ENCODE peak calls at places on chromosomes 6 and 20, in ten cellular contexts. One of them, this sample, is unnamed.

GRCh38 chr6:26122402-26122792 is 35.2 kb downstream of the HFE start:
- DNase-seq in CD8-positive, alpha-beta T cell: no peak
- DNase-seq in gastrocnemius medialis: no peak
- DNase-seq in choroid plexus epithelial cell: no peak
- DNase-seq in mesothelial cell of epicardium: no peak
- DNase-seq in fibroblast of pulmonary artery: no peak
- DNase-seq in glutamatergic neuron: no peak
- DNase-seq in brain microvascular endothelial cell: peak
- DNase-seq in heart right ventricle: no peak
- DNase-seq in mucosa of descending colon: no peak
- DNase-seq in this sample: no peak

GRCh38 chr6:112800439-112800838 is 453.3 kb downstream of the RFPL4B start:
- DNase-seq in mesothelial cell of epicardium: no peak
- DNase-seq in brain microvascular endothelial cell: no peak
- DNase-seq in CD8-positive, alpha-beta T cell: no peak
- DNase-seq in heart right ventricle: no peak
- DNase-seq in glutamatergic neuron: no peak
- DNase-seq in choroid plexus epithelial cell: no peak
- DNase-seq in fibroblast of pulmonary artery: no peak
- DNase-seq in gastrocnemius medialis: no peak
- DNase-seq in mucosa of descending colon: no peak
- DNase-seq in this sample: no peak

GRCh38 chr20:34644951-34645350 is 31.9 kb downstream of the PIGU start:
- DNase-seq in fibroblast of pulmonary artery: no peak
- DNase-seq in glutamatergic neuron: no peak
- DNase-seq in brain microvascular endothelial cell: no peak
- DNase-seq in choroid plexus epithelial cell: no peak
- DNase-seq in heart right ventricle: no peak
- DNase-seq in gastrocnemius medialis: no peak
- DNase-seq in CD8-positive, alpha-beta T cell: no peak
- DNase-seq in mucosa of descending colon: no peak
- DNase-seq in mesothelial cell of epicardium: no peak
- DNase-seq in this sample: no peak

GRCh38 chr20:19181552-19181951 is 30.9 kb upstream of the SLC24A3 start:
- DNase-seq in gastrocnemius medialis: no peak
- DNase-seq in heart right ventricle: no peak
- DNase-seq in choroid plexus epithelial cell: no peak
- DNase-seq in fibroblast of pulmonary artery: no peak
- DNase-seq in CD8-positive, alpha-beta T cell: no peak
- DNase-seq in mesothelial cell of epicardium: no peak
- DNase-seq in glutamatergic neuron: no peak
- DNase-seq in brain microvascular endothelial cell: no peak
- DNase-seq in mucosa of descending colon: no peak
- DNase-seq in this sample: no peak

GRCh38 chr6:53280207-53280606 is 68.5 kb downstream of the ELOVL5 start:
- DNase-seq in heart right ventricle: no peak
- DNase-seq in glutamatergic neuron: no peak
- DNase-seq in fibroblast of pulmonary artery: no peak
- DNase-seq in choroid plexus epithelial cell: no peak
- DNase-seq in mesothelial cell of epicardium: no peak
- DNase-seq in CD8-positive, alpha-beta T cell: no peak
- DNase-seq in mucosa of descending colon: no peak
- DNase-seq in gastrocnemius medialis: no peak
- DNase-seq in brain microvascular endothelial cell: no peak
- DNase-seq in this sample: no peak

GRCh38 chr20:47647994-47648393 is 137.3 kb downstream of the SULF2 start:
- DNase-seq in CD8-positive, alpha-beta T cell: no peak
- DNase-seq in mesothelial cell of epicardium: no peak
- DNase-seq in glutamatergic neuron: no peak
- DNase-seq in brain microvascular endothelial cell: no peak
- DNase-seq in fibroblast of pulmonary artery: no peak
- DNase-seq in gastrocnemius medialis: no peak
- DNase-seq in heart right ventricle: no peak
- DNase-seq in choroid plexus epithelial cell: no peak
- DNase-seq in mucosa of descending colon: no peak
- DNase-seq in this sample: no peak

GRCh38 chr20:57727863-57728262 is 18.0 kb upstream of the PMEPA1 start:
- DNase-seq in mucosa of descending colon: no peak
- DNase-seq in mesothelial cell of epicardium: no peak
- DNase-seq in choroid plexus epithelial cell: no peak
- DNase-seq in fibroblast of pulmonary artery: no peak
- DNase-seq in CD8-positive, alpha-beta T cell: no peak
- DNase-seq in glutamatergic neuron: no peak
- DNase-seq in heart right ventricle: no peak
- DNase-seq in gastrocnemius medialis: no peak
- DNase-seq in brain microvascular endothelial cell: no peak
- DNase-seq in this sample: no peak

GRCh38 chr6:162532283-162533008 is 195.1 kb downstream of the PRKN start:
- DNase-seq in brain microvascular endothelial cell: no peak
- DNase-seq in fibroblast of pulmonary artery: no peak
- DNase-seq in glutamatergic neuron: peak
- DNase-seq in gastrocnemius medialis: no peak
- DNase-seq in CD8-positive, alpha-beta T cell: no peak
- DNase-seq in mucosa of descending colon: no peak
- DNase-seq in choroid plexus epithelial cell: no peak
- DNase-seq in mesothelial cell of epicardium: no peak
- DNase-seq in heart right ventricle: no peak
- DNase-seq in this sample: no peak

GRCh38 chr20:24149881-24150307 is 161.3 kb upstream of the GGTLC1 start:
- DNase-seq in glutamatergic neuron: peak
- DNase-seq in gastrocnemius medialis: no peak
- DNase-seq in choroid plexus epithelial cell: no peak
- DNase-seq in heart right ventricle: peak
- DNase-seq in brain microvascular endothelial cell: no peak
- DNase-seq in mesothelial cell of epicardium: no peak
- DNase-seq in fibroblast of pulmonary artery: no peak
- DNase-seq in mucosa of descending colon: peak
- DNase-seq in CD8-positive, alpha-beta T cell: no peak
- DNase-seq in this sample: no peak

GRCh38 chr20:63166423-63167020 is 49.4 kb downstream of the YTHDF1 start:
- DNase-seq in gastrocnemius medialis: no peak
- DNase-seq in mucosa of descending colon: no peak
- DNase-seq in glutamatergic neuron: no peak
- DNase-seq in mesothelial cell of epicardium: no peak
- DNase-seq in fibroblast of pulmonary artery: no peak
- DNase-seq in heart right ventricle: no peak
- DNase-seq in choroid plexus epithelial cell: no peak
- DNase-seq in brain microvascular endothelial cell: no peak
- DNase-seq in CD8-positive, alpha-beta T cell: no peak
- DNase-seq in this sample: no peak

GRCh38 chr20:12902992-12903391 is 105.8 kb upstream of the SPTLC3 start:
- DNase-seq in gastrocnemius medialis: no peak
- DNase-seq in choroid plexus epithelial cell: no peak
- DNase-seq in glutamatergic neuron: no peak
- DNase-seq in mucosa of descending colon: no peak
- DNase-seq in mesothelial cell of epicardium: no peak
- DNase-seq in CD8-positive, alpha-beta T cell: no peak
- DNase-seq in heart right ventricle: no peak
- DNase-seq in brain microvascular endothelial cell: no peak
- DNase-seq in fibroblast of pulmonary artery: no peak
- DNase-seq in this sample: no peak

GRCh38 chr6:94862116-94862515 is 715.2 kb upstream of the MANEA start:
- DNase-seq in fibroblast of pulmonary artery: no peak
- DNase-seq in CD8-positive, alpha-beta T cell: no peak
- DNase-seq in choroid plexus epithelial cell: peak
- DNase-seq in mesothelial cell of epicardium: no peak
- DNase-seq in gastrocnemius medialis: no peak
- DNase-seq in heart right ventricle: no peak
- DNase-seq in mucosa of descending colon: no peak
- DNase-seq in brain microvascular endothelial cell: no peak
- DNase-seq in glutamatergic neuron: no peak
- DNase-seq in this sample: no peak

GRCh38 chr6:4567141-4567540 is 209.1 kb upstream of the CDYL start:
- DNase-seq in glutamatergic neuron: no peak
- DNase-seq in gastrocnemius medialis: no peak
- DNase-seq in choroid plexus epithelial cell: peak
- DNase-seq in fibroblast of pulmonary artery: peak
- DNase-seq in heart right ventricle: no peak
- DNase-seq in mucosa of descending colon: no peak
- DNase-seq in brain microvascular endothelial cell: peak
- DNase-seq in mesothelial cell of epicardium: no peak
- DNase-seq in CD8-positive, alpha-beta T cell: no peak
- DNase-seq in this sample: peak

GRCh38 chr20:58700823-58701222 is 8.2 kb downstream of the NPEPL1 start:
- DNase-seq in mucosa of descending colon: no peak
- DNase-seq in gastrocnemius medialis: no peak
- DNase-seq in glutamatergic neuron: no peak
- DNase-seq in brain microvascular endothelial cell: no peak
- DNase-seq in heart right ventricle: no peak
- DNase-seq in mesothelial cell of epicardium: no peak
- DNase-seq in choroid plexus epithelial cell: no peak
- DNase-seq in CD8-positive, alpha-beta T cell: no peak
- DNase-seq in fibroblast of pulmonary artery: no peak
- DNase-seq in this sample: no peak

GRCh38 chr6:48774276-48774675 is 663.3 kb upstream of the PTCHD4 start:
- DNase-seq in glutamatergic neuron: no peak
- DNase-seq in gastrocnemius medialis: no peak
- DNase-seq in heart right ventricle: no peak
- DNase-seq in fibroblast of pulmonary artery: no peak
- DNase-seq in choroid plexus epithelial cell: no peak
- DNase-seq in mucosa of descending colon: no peak
- DNase-seq in CD8-positive, alpha-beta T cell: no peak
- DNase-seq in mesothelial cell of epicardium: no peak
- DNase-seq in brain microvascular endothelial cell: no peak
- DNase-seq in this sample: no peak

GRCh38 chr20:61414455-61414991 is 162.5 kb downstream of the CDH4 start:
- DNase-seq in choroid plexus epithelial cell: no peak
- DNase-seq in CD8-positive, alpha-beta T cell: no peak
- DNase-seq in brain microvascular endothelial cell: no peak
- DNase-seq in glutamatergic neuron: no peak
- DNase-seq in gastrocnemius medialis: no peak
- DNase-seq in fibroblast of pulmonary artery: no peak
- DNase-seq in mesothelial cell of epicardium: no peak
- DNase-seq in mucosa of descending colon: no peak
- DNase-seq in heart right ventricle: no peak
- DNase-seq in this sample: no peak

GRCh38 chr6:75943381-75943780 is 129.1 kb downstream of the IMPG1 start:
- DNase-seq in mucosa of descending colon: no peak
- DNase-seq in brain microvascular endothelial cell: no peak
- DNase-seq in mesothelial cell of epicardium: no peak
- DNase-seq in fibroblast of pulmonary artery: no peak
- DNase-seq in glutamatergic neuron: no peak
- DNase-seq in heart right ventricle: no peak
- DNase-seq in CD8-positive, alpha-beta T cell: no peak
- DNase-seq in choroid plexus epithelial cell: no peak
- DNase-seq in gastrocnemius medialis: no peak
- DNase-seq in this sample: no peak

GRCh38 chr20:11451793-11452291 is 465.9 kb upstream of the BTBD3 start:
- DNase-seq in choroid plexus epithelial cell: peak
- DNase-seq in CD8-positive, alpha-beta T cell: no peak
- DNase-seq in heart right ventricle: no peak
- DNase-seq in fibroblast of pulmonary artery: peak
- DNase-seq in mesothelial cell of epicardium: no peak
- DNase-seq in brain microvascular endothelial cell: peak
- DNase-seq in mucosa of descending colon: no peak
- DNase-seq in gastrocnemius medialis: peak
- DNase-seq in glutamatergic neuron: no peak
- DNase-seq in this sample: no peak

GRCh38 chr6:111706841-111707391 is 101.2 kb upstream of the TRAF3IP2 start:
- DNase-seq in glutamatergic neuron: no peak
- DNase-seq in brain microvascular endothelial cell: no peak
- DNase-seq in gastrocnemius medialis: no peak
- DNase-seq in CD8-positive, alpha-beta T cell: no peak
- DNase-seq in mesothelial cell of epicardium: no peak
- DNase-seq in choroid plexus epithelial cell: no peak
- DNase-seq in fibroblast of pulmonary artery: peak
- DNase-seq in mucosa of descending colon: no peak
- DNase-seq in heart right ventricle: no peak
- DNase-seq in this sample: no peak

GRCh38 chr20:39717976-39718375 is 755.8 kb downstream of the DHX35 start:
- DNase-seq in mesothelial cell of epicardium: no peak
- DNase-seq in heart right ventricle: no peak
- DNase-seq in gastrocnemius medialis: no peak
- DNase-seq in fibroblast of pulmonary artery: no peak
- DNase-seq in choroid plexus epithelial cell: no peak
- DNase-seq in CD8-positive, alpha-beta T cell: no peak
- DNase-seq in mucosa of descending colon: no peak
- DNase-seq in brain microvascular endothelial cell: no peak
- DNase-seq in glutamatergic neuron: no peak
- DNase-seq in this sample: no peak

GRCh38 chr6:170522565-170523183 is 30.4 kb downstream of the PSMB1 start:
- DNase-seq in gastrocnemius medialis: peak
- DNase-seq in choroid plexus epithelial cell: peak
- DNase-seq in glutamatergic neuron: peak
- DNase-seq in mesothelial cell of epicardium: no peak
- DNase-seq in CD8-positive, alpha-beta T cell: no peak
- DNase-seq in brain microvascular endothelial cell: no peak
- DNase-seq in fibroblast of pulmonary artery: peak
- DNase-seq in heart right ventricle: no peak
- DNase-seq in mucosa of descending colon: no peak
- DNase-seq in this sample: no peak

GRCh38 chr6:42996513-42996912 is 12.1 kb downstream of the PPP2R5D start:
- DNase-seq in CD8-positive, alpha-beta T cell: no peak
- DNase-seq in mucosa of descending colon: no peak
- DNase-seq in gastrocnemius medialis: no peak
- DNase-seq in fibroblast of pulmonary artery: no peak
- DNase-seq in heart right ventricle: no peak
- DNase-seq in brain microvascular endothelial cell: no peak
- DNase-seq in glutamatergic neuron: no peak
- DNase-seq in mesothelial cell of epicardium: no peak
- DNase-seq in choroid plexus epithelial cell: no peak
- DNase-seq in this sample: no peak
- TF ChIP-seq CTCF in CD8-positive, alpha-beta T cell: no peak
- TF ChIP-seq CTCF in mucosa of descending colon: no peak
- TF ChIP-seq CTCF in gastrocnemius medialis: no peak
- TF ChIP-seq CTCF in fibroblast of pulmonary artery: peak
- TF ChIP-seq CTCF in heart right ventricle: no peak
- TF ChIP-seq CTCF in brain microvascular endothelial cell: no peak
- TF ChIP-seq CTCF in glutamatergic neuron: no peak
- TF ChIP-seq CTCF in mesothelial cell of epicardium: no peak
- TF ChIP-seq CTCF in choroid plexus epithelial cell: no peak
- TF ChIP-seq CTCF in this sample: no peak

GRCh38 chr20:16475225-16475624 is 98.0 kb downstream of the KIF16B start:
- DNase-seq in CD8-positive, alpha-beta T cell: no peak
- DNase-seq in gastrocnemius medialis: peak
- DNase-seq in choroid plexus epithelial cell: peak
- DNase-seq in mesothelial cell of epicardium: no peak
- DNase-seq in fibroblast of pulmonary artery: peak
- DNase-seq in heart right ventricle: no peak
- DNase-seq in glutamatergic neuron: no peak
- DNase-seq in mucosa of descending colon: no peak
- DNase-seq in brain microvascular endothelial cell: peak
- DNase-seq in this sample: no peak
- TF ChIP-seq CTCF in CD8-positive, alpha-beta T cell: no peak
- TF ChIP-seq CTCF in gastrocnemius medialis: no peak
- TF ChIP-seq CTCF in choroid plexus epithelial cell: no peak
- TF ChIP-seq CTCF in mesothelial cell of epicardium: no peak
- TF ChIP-seq CTCF in fibroblast of pulmonary artery: no peak
- TF ChIP-seq CTCF in heart right ventricle: no peak
- TF ChIP-seq CTCF in glutamatergic neuron: no peak
- TF ChIP-seq CTCF in mucosa of descending colon: no peak
- TF ChIP-seq CTCF in brain microvascular endothelial cell: no peak
- TF ChIP-seq CTCF in this sample: no peak

GRCh38 chr6:31585531-31585930 is 546 bp upstream of the LST1 start:
- DNase-seq in gastrocnemius medialis: no peak
- DNase-seq in choroid plexus epithelial cell: no peak
- DNase-seq in glutamatergic neuron: no peak
- DNase-seq in fibroblast of pulmonary artery: no peak
- DNase-seq in heart right ventricle: no peak
- DNase-seq in mesothelial cell of epicardium: no peak
- DNase-seq in brain microvascular endothelial cell: no peak
- DNase-seq in CD8-positive, alpha-beta T cell: no peak
- DNase-seq in mucosa of descending colon: no peak
- DNase-seq in this sample: peak
- TF ChIP-seq CTCF in gastrocnemius medialis: no peak
- TF ChIP-seq CTCF in choroid plexus epithelial cell: peak
- TF ChIP-seq CTCF in glutamatergic neuron: peak
- TF ChIP-seq CTCF in fibroblast of pulmonary artery: peak
- TF ChIP-seq CTCF in heart right ventricle: no peak
- TF ChIP-seq CTCF in mesothelial cell of epicardium: peak
- TF ChIP-seq CTCF in brain microvascular endothelial cell: peak
- TF ChIP-seq CTCF in CD8-positive, alpha-beta T cell: peak
- TF ChIP-seq CTCF in mucosa of descending colon: no peak
- TF ChIP-seq CTCF in this sample: peak

GRCh38 chr6:97289332-97289731 is 6.3 kb upstream of the MMS22L start:
- DNase-seq in gastrocnemius medialis: no peak
- DNase-seq in brain microvascular endothelial cell: no peak
- DNase-seq in fibroblast of pulmonary artery: no peak
- DNase-seq in glutamatergic neuron: no peak
- DNase-seq in mucosa of descending colon: no peak
- DNase-seq in CD8-positive, alpha-beta T cell: no peak
- DNase-seq in choroid plexus epithelial cell: no peak
- DNase-seq in heart right ventricle: no peak
- DNase-seq in mesothelial cell of epicardium: no peak
- DNase-seq in this sample: no peak
- TF ChIP-seq CTCF in gastrocnemius medialis: no peak
- TF ChIP-seq CTCF in brain microvascular endothelial cell: no peak
- TF ChIP-seq CTCF in fibroblast of pulmonary artery: no peak
- TF ChIP-seq CTCF in glutamatergic neuron: no peak
- TF ChIP-seq CTCF in mucosa of descending colon: no peak
- TF ChIP-seq CTCF in CD8-positive, alpha-beta T cell: no peak
- TF ChIP-seq CTCF in choroid plexus epithelial cell: no peak
- TF ChIP-seq CTCF in heart right ventricle: no peak
- TF ChIP-seq CTCF in mesothelial cell of epicardium: no peak
- TF ChIP-seq CTCF in this sample: no peak